ENCODE peak calls at places on chromosomes 11 and 22, in four cellular contexts. X, O, N and H are unnamed samples.

GRCh38 chr22:41344189-41344788 is 37.5 kb upstream of the TEF start:
- DNase-seq in X (no peak), O (no peak), N (no peak), H (no peak)

GRCh38 chr11:45100338-45100737 is 46.1 kb upstream of the PRDM11 start:
- DNase-seq in X (no peak), O (peak; percentile 60), N (no peak), H (no peak)

GRCh38 chr22:43847376-43848289 is 14.7 kb downstream of the SULT4A1 start:
- DNase-seq in X (no peak), O (no peak), N (no peak), H (no peak)

GRCh38 chr22:21928048-21928447 is 24.6 kb downstream of the PPM1F start:
- DNase-seq in X (no peak), O (no peak), N (no peak), H (no peak)

GRCh38 chr11:83629775-83630174 is 343.6 kb upstream of the CCDC90B start:
- DNase-seq in X (no peak), O (no peak), N (no peak), H (no peak)

GRCh38 chr11:128174465-128175101 is 412.8 kb downstream of the ETS1 start:
- DNase-seq in X (no peak), O (peak; percentile 40), N (no peak), H (no peak)

GRCh38 chr22:23553438-23553837 is 26.7 kb downstream of the IGLL1 start:
- DNase-seq in X (no peak), O (no peak), N (no peak), H (no peak)

GRCh38 chr22:39315389-39315788 is 4.0 kb downstream of the RPL3 start:
- DNase-seq in X (no peak), O (no peak), N (no peak), H (no peak)

GRCh38 chr22:40681451-40681850 is 2.2 kb downstream of the MCHR1 start:
- DNase-seq in X (no peak), O (no peak), N (no peak), H (no peak)

GRCh38 chr11:22703040-22703439 is 36.6 kb downstream of the GAS2 start:
- DNase-seq in X (no peak), O (peak; percentile 30), N (no peak), H (no peak)

GRCh38 chr11:3905080-3905953 is 49.9 kb downstream of the STIM1 start:
- DNase-seq in X (peak; percentile 60), O (peak; percentile 79), N (peak; percentile 50), H (peak; percentile 64)

GRCh38 chr11:90476442-90477007 is 253.7 kb upstream of the CHORDC1 start:
- DNase-seq in X (peak; percentile 17), O (no peak), N (peak; percentile 4), H (no peak)

GRCh38 chr11:11966826-11967668 is 41.4 kb downstream of the DKK3 start:
- DNase-seq in X (peak; percentile 77), O (peak; percentile 44), N (peak; percentile 55), H (no peak)

GRCh38 chr11:124747406-124748099 is 4.5 kb downstream of the VSIG2 start:
- DNase-seq in X (no peak), O (no peak), N (no peak), H (no peak)

GRCh38 chr22:22125579-22126468 is 118.8 kb upstream of the VPREB1 start:
- DNase-seq in X (no peak), O (no peak), N (no peak), H (no peak)

GRCh38 chr11:78657968-78658839 is 83.5 kb upstream of the NARS2 start:
- DNase-seq in X (no peak), O (no peak), N (no peak), H (no peak)

GRCh38 chr11:102564110-102564509 is 33.6 kb upstream of the MMP7 start:
- DNase-seq in X (no peak), O (peak; percentile 81), N (no peak), H (no peak)

GRCh38 chr22:44133161-44133560 is 47.6 kb upstream of the PARVG start:
- DNase-seq in X (no peak), O (no peak), N (no peak), H (no peak)

GRCh38 chr11:124938970-124939369 is 3.1 kb upstream of the HEPACAM start:
- DNase-seq in X (no peak), O (no peak), N (no peak), H (no peak)

GRCh38 chr22:42685941-42686666 is 34.6 kb downstream of the A4GALT start:
- DNase-seq in X (no peak), O (no peak), N (no peak), H (no peak)

GRCh38 chr11:115665345-115665901 is 161.2 kb upstream of the CADM1 start:
- DNase-seq in X (no peak), O (no peak), N (no peak), H (no peak)

GRCh38 chr22:38240734-38241252 is 32.0 kb downstream of the TMEM184B start:
- DNase-seq in X (no peak), O (peak; percentile 75), N (no peak), H (peak; percentile 69)